ENCODE peak calls at places on chromosomes 4 and X, in eight cellular contexts. W is tibial artery, J is uterus, Z is right atrium auricular region, F is Panc1, R is right cardiac atrium, X is SK-N-SH, M is mesenchymal stem cell. G is an unnamed sample.

GRCh38 chr4:42277291-42277690 is 120.0 kb upstream of the SHISA3 start:
- DNase-seq in W (no peak), J (no peak), Z (no peak), F (no peak), R (no peak), X (no peak), M (no peak), G (no peak)

GRCh38 chr4:168496834-168497233 is at the start of gene PALLD:
- DNase-seq in W (no peak), J (no peak), Z (no peak), F (no peak), R (peak; percentile 51), X (no peak), M (peak; percentile 77), G (no peak)

GRCh38 chr4:74840931-74841330 is 46.6 kb upstream of the BTC start:
- DNase-seq in W (no peak), J (no peak), Z (no peak), F (no peak), R (no peak), X (no peak), M (no peak), G (no peak)

GRCh38 chr4:107897823-107898222 is 33.5 kb upstream of the CYP2U1 start:
- DNase-seq in W (no peak), J (no peak), Z (no peak), F (no peak), R (no peak), X (no peak), M (no peak), G (no peak)

GRCh38 chrX:78989349-78989748 is 44.2 kb downstream of the P2RY10 start:
- DNase-seq in W (no peak), J (no peak), Z (no peak), F (no peak), R (no peak), X (no peak), M (no peak), G (no peak)

GRCh38 chrX:154531626-154532025 is 15.0 kb downstream of the G6PD start:
- DNase-seq in W (peak; percentile 84), J (no peak), Z (no peak), F (no peak), R (no peak), X (no peak), M (peak; percentile 87), G (no peak)

GRCh38 chr4:101237773-101238172 is 109.6 kb downstream of the PPP3CA start:
- DNase-seq in W (no peak), J (no peak), Z (no peak), F (no peak), R (no peak), X (no peak), M (no peak), G (no peak)

GRCh38 chr4:122930877-122931276 is 8.5 kb upstream of the NUDT6 start:
- DNase-seq in W (no peak), J (no peak), Z (no peak), F (no peak), R (no peak), X (no peak), M (peak; percentile 24), G (no peak)

GRCh38 chr4:155787113-155787710 is 28.4 kb downstream of the GUCY1B1 start:
- DNase-seq in W (no peak), J (no peak), Z (no peak), F (peak; percentile 25), R (no peak), X (peak; percentile 65), M (peak; percentile 74), G (no peak)

GRCh38 chr4:86924805-86925204 is 10.0 kb upstream of the AFF1 start:
- DNase-seq in W (no peak), J (no peak), Z (no peak), F (no peak), R (no peak), X (no peak), M (peak; percentile 79), G (no peak)

GRCh38 chrX:75155454-75155829 is 641 bp downstream of the ABCB7 start:
- DNase-seq in W (no peak), J (no peak), Z (no peak), F (no peak), R (no peak), X (peak; percentile 2), M (peak; percentile 35), G (no peak)

GRCh38 chr4:4541040-4541631 is 712 bp downstream of the STX18 start:
- DNase-seq in W (no peak), J (no peak), Z (no peak), F (no peak), R (no peak), X (no peak), M (peak; percentile 86), G (no peak)

GRCh38 chr4:22356996-22357596 is 158.8 kb downstream of the ADGRA3 start:
- DNase-seq in W (no peak), J (no peak), Z (no peak), F (no peak), R (no peak), X (no peak), M (peak; percentile 15), G (no peak)

GRCh38 chr4:98433608-98434198 is 172.5 kb downstream of the RAP1GDS1 start:
- DNase-seq in W (no peak), J (no peak), Z (no peak), F (no peak), R (no peak), X (peak; percentile 27), M (no peak), G (no peak)

GRCh38 chr4:44660396-44660795 is 9.0 kb upstream of the YIPF7 start:
- DNase-seq in W (no peak), J (no peak), Z (no peak), F (no peak), R (no peak), X (no peak), M (no peak), G (no peak)

GRCh38 chr4:182576609-182577289 is 333.5 kb downstream of the TENM3 start:
- DNase-seq in W (no peak), J (no peak), Z (no peak), F (no peak), R (no peak), X (no peak), M (no peak), G (peak; percentile 23)

GRCh38 chr4:55445921-55446577 is 50.3 kb downstream of the TMEM165 start:
- DNase-seq in W (no peak), J (no peak), Z (no peak), F (no peak), R (no peak), X (no peak), M (peak; percentile 72), G (peak; percentile 45)
- H3K27ac ChIP-seq in W (no peak overlapping the region), J (no peak overlapping the region), Z (no peak overlapping the region), F (no peak overlapping the region), R (no peak overlapping the region), X (peak overlapping the region; percentile 59), M (peak overlapping the region; percentile 85), G (peak overlapping the region; percentile 55)

GRCh38 chrX:28158019-28158777 is 176.9 kb upstream of the DCAF8L1 start:
- DNase-seq in W (no peak), J (no peak), Z (no peak), F (no peak), R (no peak), X (no peak), M (no peak), G (no peak)
- H3K4me3 ChIP-seq in W (no peak overlapping the region), J (no peak overlapping the region), Z (no peak overlapping the region), F (no peak overlapping the region), R (no peak overlapping the region), X (no peak overlapping the region), M (no peak overlapping the region), G (no peak overlapping the region)

GRCh38 chr4:90546114-90546513 is 418.9 kb downstream of the CCSER1 start:
- DNase-seq in W (no peak), J (no peak), Z (no peak), F (no peak), R (no peak), X (no peak), M (no peak), G (no peak)
- H3K27me3 ChIP-seq in W (no peaks in the 10 kb centered on the region), J (no peaks in the 10 kb centered on the region), Z (no peaks in the 10 kb centered on the region), F (no peaks in the 10 kb centered on the region), R (no peaks in the 10 kb centered on the region), X (no peaks in the 10 kb centered on the region), M (no peaks in the 10 kb centered on the region), G (no peaks in the 10 kb centered on the region)

DNA sequence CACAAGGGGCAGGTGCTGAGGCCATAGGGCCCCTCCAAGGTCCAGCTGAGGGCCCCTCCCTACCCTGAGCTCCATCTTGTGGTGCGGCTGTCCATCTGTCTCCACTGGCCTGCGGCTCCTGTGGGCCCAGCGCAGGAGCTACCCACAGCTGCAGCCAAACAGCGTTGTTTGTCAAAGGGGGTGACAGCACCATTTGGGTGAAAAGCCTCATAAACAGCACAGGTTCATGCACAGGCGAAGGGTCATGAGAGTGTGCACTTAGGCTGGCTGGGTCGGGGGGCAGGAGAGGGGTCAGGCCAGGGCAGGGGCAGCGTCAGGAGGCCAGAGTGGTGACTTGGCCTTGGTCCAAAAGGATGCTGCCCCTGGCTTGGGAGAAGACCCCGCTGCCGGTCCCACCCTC is 32.3 kb downstream of the BLOC1S4 start:
- DNase-seq in W (no peak), J (no peak), Z (no peak), F (no peak), R (no peak), X (no peak), M (no peak), G (no peak)
- H3K27ac ChIP-seq in W (peak overlapping the region; percentile 45), J (no peak overlapping the region), Z (peak overlapping the region; percentile 79), F (peak overlapping the region; percentile 57), R (no peak overlapping the region), X (no peak overlapping the region), M (no peak overlapping the region), G (no peak overlapping the region)

DNA sequence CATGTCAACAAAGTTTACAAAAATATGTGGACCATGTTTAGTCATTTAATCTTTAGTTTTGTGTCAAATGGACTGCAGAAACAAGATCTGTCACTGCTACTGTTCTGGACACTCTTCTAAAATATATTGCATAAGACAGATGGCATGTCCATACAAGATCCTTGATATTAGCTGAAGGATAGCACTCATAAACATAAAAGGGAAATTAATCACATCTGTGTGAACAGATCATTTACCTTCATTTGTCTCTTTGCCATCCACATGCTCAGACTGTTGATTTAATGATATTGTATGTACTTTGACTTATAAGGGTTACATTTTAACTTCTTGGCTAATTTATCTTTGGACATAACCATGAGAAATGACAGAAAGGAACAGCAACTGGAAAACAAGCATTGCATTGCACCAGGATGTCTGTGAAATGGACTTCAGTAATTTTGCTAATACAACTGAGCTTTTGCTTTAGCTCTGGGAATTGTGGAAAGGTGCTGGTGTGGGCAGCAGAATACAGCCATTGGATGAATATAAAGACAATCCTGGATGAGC is at the start of gene UGT2B7:
- DNase-seq in W (no peak), J (no peak), Z (no peak), F (no peak), R (no peak), X (no peak), M (no peak), G (no peak)
- H3K4me3 ChIP-seq in W (no peak within 1 kb of the TSS), J (no peak within 1 kb of the TSS), Z (no peak within 1 kb of the TSS), F (no peak within 1 kb of the TSS), R (no peak within 1 kb of the TSS), X (no peak within 1 kb of the TSS), M (no peak within 1 kb of the TSS), G (no peak within 1 kb of the TSS)

GRCh38 chr4:146641762-146642161 is 3.1 kb downstream of the POU4F2 start:
- DNase-seq in W (no peak), J (no peak), Z (no peak), F (no peak), R (no peak), X (no peak), M (no peak), G (no peak)
- H3K27me3 ChIP-seq in W (peaks cover 60% of the 10 kb centered on the region), J (peaks cover 13% of the 10 kb centered on the region), Z (peaks cover 21% of the 10 kb centered on the region), F (no peaks in the 10 kb centered on the region), R (no peaks in the 10 kb centered on the region), X (peaks cover 52% of the 10 kb centered on the region), M (peaks cover 75% of the 10 kb centered on the region), G (peaks cover 47% of the 10 kb centered on the region)

GRCh38 chr4:8351931-8352367 is 82.4 kb downstream of the HTRA3 start:
- DNase-seq in W (peak; percentile 65), J (peak; percentile 65), Z (no peak), F (no peak), R (no peak), X (no peak), M (no peak), G (peak; percentile 20)
- H3K27ac ChIP-seq in W (no peak overlapping the region), J (peak overlapping the region; percentile 88), Z (no peak overlapping the region), F (no peak overlapping the region), R (no peak overlapping the region), X (no peak overlapping the region), M (no peak overlapping the region), G (no peak overlapping the region)

G was measured in AG04450.